ENCODE peak calls at places on chromosome 9, in nine cellular contexts. One of them, this sample, is unnamed.

GRCh38 chr9:27673626-27674025 is 100.3 kb upstream of the C9orf72 start:
- DNase-seq in pons: no peak
- DNase-seq in NCI-H2081: no peak
- DNase-seq in C1 segment of cervical spinal cord: no peak
- DNase-seq in activated CD8-positive, alpha-beta memory T cell treated with anti-CD3 and anti-CD28 coated beads for 4 hours: no peak
- DNase-seq in NB4: no peak
- DNase-seq in cardiac muscle cell: no peak
- DNase-seq in AG09319: no peak
- DNase-seq in NCI-H1694: no peak
- DNase-seq in this sample: no peak

GRCh38 chr9:127907867-127908659 is 8.7 kb upstream of the ST6GALNAC6 start:
- DNase-seq in NCI-H2081: no peak
- DNase-seq in NB4: no peak
- DNase-seq in cardiac muscle cell: no peak
- DNase-seq in activated CD8-positive, alpha-beta memory T cell treated with anti-CD3 and anti-CD28 coated beads for 4 hours: no peak
- DNase-seq in C1 segment of cervical spinal cord: no peak
- DNase-seq in pons: no peak
- DNase-seq in AG09319: no peak
- DNase-seq in NCI-H1694: no peak
- DNase-seq in this sample: no peak

GRCh38 chr9:37967681-37968080 is 63.8 kb upstream of the SLC25A51 start:
- DNase-seq in AG09319: no peak
- DNase-seq in NCI-H2081: no peak
- DNase-seq in NB4: no peak
- DNase-seq in cardiac muscle cell: no peak
- DNase-seq in pons: no peak
- DNase-seq in NCI-H1694: no peak
- DNase-seq in activated CD8-positive, alpha-beta memory T cell treated with anti-CD3 and anti-CD28 coated beads for 4 hours: no peak
- DNase-seq in C1 segment of cervical spinal cord: no peak
- DNase-seq in this sample: no peak

GRCh38 chr9:21777701-21778100 is 24.7 kb upstream of the MTAP start:
- DNase-seq in activated CD8-positive, alpha-beta memory T cell treated with anti-CD3 and anti-CD28 coated beads for 4 hours: no peak
- DNase-seq in NB4: no peak
- DNase-seq in pons: no peak
- DNase-seq in NCI-H2081: no peak
- DNase-seq in NCI-H1694: no peak
- DNase-seq in AG09319: peak; percentile 49
- DNase-seq in cardiac muscle cell: no peak
- DNase-seq in C1 segment of cervical spinal cord: no peak
- DNase-seq in this sample: no peak

GRCh38 chr9:128702445-128702948 is at the start of gene PKN3:
- DNase-seq in activated CD8-positive, alpha-beta memory T cell treated with anti-CD3 and anti-CD28 coated beads for 4 hours: peak; percentile 58
- DNase-seq in NB4: peak; percentile 88
- DNase-seq in NCI-H2081: peak; percentile 51
- DNase-seq in NCI-H1694: peak; percentile 33
- DNase-seq in pons: peak; percentile 56
- DNase-seq in cardiac muscle cell: peak; percentile 93
- DNase-seq in AG09319: no peak
- DNase-seq in C1 segment of cervical spinal cord: peak; percentile 78
- DNase-seq in this sample: peak; percentile 68

GRCh38 chr9:136044971-136045594 is 50.0 kb downstream of the NACC2 start:
- DNase-seq in NCI-H1694: no peak
- DNase-seq in cardiac muscle cell: no peak
- DNase-seq in NB4: peak; percentile 36
- DNase-seq in AG09319: no peak
- DNase-seq in C1 segment of cervical spinal cord: peak; percentile 34
- DNase-seq in NCI-H2081: no peak
- DNase-seq in pons: peak; percentile 57
- DNase-seq in activated CD8-positive, alpha-beta memory T cell treated with anti-CD3 and anti-CD28 coated beads for 4 hours: no peak
- DNase-seq in this sample: no peak

GRCh38 chr9:114745108-114745848 is 60.6 kb downstream of the TNFSF15 start:
- DNase-seq in NCI-H2081: peak; percentile 70
- DNase-seq in NCI-H1694: no peak
- DNase-seq in C1 segment of cervical spinal cord: no peak
- DNase-seq in activated CD8-positive, alpha-beta memory T cell treated with anti-CD3 and anti-CD28 coated beads for 4 hours: no peak
- DNase-seq in pons: peak; percentile 77
- DNase-seq in NB4: no peak
- DNase-seq in cardiac muscle cell: no peak
- DNase-seq in AG09319: peak; percentile 22
- DNase-seq in this sample: no peak

GRCh38 chr9:26677965-26678745 is 214.4 kb downstream of the CAAP1 start:
- DNase-seq in pons: no peak
- DNase-seq in NCI-H2081: no peak
- DNase-seq in cardiac muscle cell: no peak
- DNase-seq in NB4: no peak
- DNase-seq in AG09319: no peak
- DNase-seq in activated CD8-positive, alpha-beta memory T cell treated with anti-CD3 and anti-CD28 coated beads for 4 hours: no peak
- DNase-seq in NCI-H1694: no peak
- DNase-seq in C1 segment of cervical spinal cord: no peak
- DNase-seq in this sample: no peak

GRCh38 chr9:89802809-89803355 is 198.1 kb downstream of the GADD45G start:
- DNase-seq in AG09319: no peak
- DNase-seq in NB4: no peak
- DNase-seq in pons: peak; percentile 83
- DNase-seq in NCI-H2081: no peak
- DNase-seq in C1 segment of cervical spinal cord: peak; percentile 55
- DNase-seq in activated CD8-positive, alpha-beta memory T cell treated with anti-CD3 and anti-CD28 coated beads for 4 hours: no peak
- DNase-seq in NCI-H1694: no peak
- DNase-seq in cardiac muscle cell: no peak
- DNase-seq in this sample: no peak